ENCODE peak calls at places on chromosome 22, in six cellular contexts. W, R, G, Q, H and X are unnamed samples.
A peak's percentile ranks its signal among the peaks of the same experiment; 100 is the strongest.

GRCh38 chr22:42670921-42671709 is 21.9 kb upstream of the CYB5R3 start:
- DNase-seq in Q (no peak), H (peak; percentile 27), R (no peak), G (no peak), W (no peak), X (no peak)

GRCh38 chr22:20213833-20214708 is 54.0 kb downstream of the RTN4R start:
- DNase-seq in R (no peak), Q (no peak), W (no peak), G (no peak), H (no peak), X (no peak)

GRCh38 chr22:41619979-41620645 is 731 bp downstream of the DESI1 start:
- DNase-seq in G (peak; percentile 19), W (peak; percentile 91), Q (no peak), H (peak; percentile 41), R (peak; percentile 38), X (no peak)

GRCh38 chr22:25419247-25420113 is 145.0 kb upstream of the GRK3 start:
- DNase-seq in G (no peak), Q (peak; percentile 47), W (no peak), R (no peak), H (no peak), X (no peak)

GRCh38 chr22:41902016-41902415 is 12.9 kb downstream of the SHISA8 start:
- DNase-seq in R (no peak), Q (no peak), G (no peak), H (no peak), W (no peak), X (no peak)

GRCh38 chr22:43085658-43086606 is 3.3 kb downstream of the TTLL1 start:
- DNase-seq in G (peak; percentile 45), R (no peak), W (no peak), Q (no peak), H (peak; percentile 61), X (no peak)

GRCh38 chr22:43474161-43475101 is 62.6 kb downstream of the MPPED1 start:
- DNase-seq in H (no peak), W (no peak), R (no peak), G (no peak), Q (no peak), X (no peak)

GRCh38 chr22:45181766-45182165 is 18.0 kb downstream of the NUP50 start:
- DNase-seq in W (no peak), R (no peak), H (no peak), Q (no peak), G (no peak), X (no peak)

GRCh38 chr22:45328822-45329535 is 19.2 kb downstream of the FAM118A start:
- DNase-seq in G (no peak), R (no peak), H (no peak), Q (no peak), W (peak; percentile 91), X (no peak)

GRCh38 chr22:33909075-33909458 is 11.2 kb downstream of the LARGE1 start:
- DNase-seq in W (no peak), R (no peak), H (peak; percentile 41), G (no peak), Q (peak; percentile 84), X (no peak)

GRCh38 chr22:37231406-37232139 is 12.5 kb downstream of the RAC2 start:
- DNase-seq in Q (no peak), H (no peak), G (no peak), R (no peak), W (no peak), X (no peak)

GRCh38 chr22:48694296-48694883 is 1133.3 kb downstream of the BRD1 start:
- DNase-seq in H (no peak), G (no peak), W (no peak), R (no peak), Q (no peak), X (no peak)

GRCh38 chr22:36442506-36443197 is 38.8 kb downstream of the TXN2 start:
- DNase-seq in R (no peak), H (no peak), G (no peak), W (no peak), Q (no peak), X (no peak)

GRCh38 chr22:37048133-37048532 is 3.4 kb upstream of the KCTD17 start:
- DNase-seq in G (no peak), Q (peak; percentile 31), H (no peak), W (no peak), R (no peak), X (no peak)

GRCh38 chr22:46545041-46545796 is 7.8 kb upstream of the CELSR1 start:
- DNase-seq in Q (peak; percentile 18), H (no peak), W (no peak), G (no peak), R (no peak), X (no peak)

GRCh38 chr22:37484115-37485005 is 1.8 kb downstream of the MFNG start:
- DNase-seq in R (peak; percentile 21), W (peak; percentile 96), G (peak; percentile 72), H (peak; percentile 83), Q (no peak), X (no peak)

GRCh38 chr22:49153921-49154320 is 673.8 kb downstream of the BRD1 start:
- DNase-seq in G (no peak), H (no peak), W (peak; percentile 76), Q (no peak), R (no peak), X (no peak)

GRCh38 chr22:48943567-48944432 is 883.9 kb downstream of the BRD1 start:
- DNase-seq in H (no peak), G (no peak), Q (no peak), R (no peak), W (peak; percentile 74), X (no peak)

GRCh38 chr22:36405671-36406070 is 17.9 kb upstream of the MYH9 start:
- DNase-seq in H (no peak), G (no peak), W (no peak), Q (no peak), R (no peak), X (no peak)

GRCh38 chr22:46040471-46041465 is 63.8 kb upstream of the WNT7B start:
- DNase-seq in W (peak; percentile 81), R (no peak), Q (no peak), G (no peak), H (no peak), X (no peak)

GRCh38 chr22:50342651-50343540 is at the start of gene PPP6R2:
- DNase-seq in R (peak; percentile 76), H (peak; percentile 90), Q (peak; percentile 35), G (peak; percentile 80), W (peak; percentile 96), X (no peak)
- TF ChIP-seq POLR2A in R (peak; percentile 47), H (no peak), Q (peak; percentile 61), G (peak; percentile 29), W (no peak), X (peak; percentile 56)

GRCh38 chr22:31753634-31754471 is at the start of gene DEPDC5:
- DNase-seq in W (peak; percentile 99), H (peak; percentile 98), G (peak; percentile 89), R (peak; percentile 96), Q (peak; percentile 86), X (peak; percentile 74)

GRCh38 chr22:31752096-31752847 is 1.5 kb upstream of the DEPDC5 start:
- DNase-seq in R (no peak), Q (no peak), H (no peak), W (no peak), G (no peak), X (no peak)

GRCh38 chr22:31754813-31755212 is 994 bp downstream of the DEPDC5 start:
- DNase-seq in Q (no peak), G (no peak), H (no peak), W (no peak), R (no peak), X (no peak)

GRCh38 chr22:31750365-31751284 is 693 bp upstream of the PRR14L start:
- DNase-seq in W (no peak), Q (no peak), H (no peak), R (no peak), G (no peak), X (no peak)

DNA sequence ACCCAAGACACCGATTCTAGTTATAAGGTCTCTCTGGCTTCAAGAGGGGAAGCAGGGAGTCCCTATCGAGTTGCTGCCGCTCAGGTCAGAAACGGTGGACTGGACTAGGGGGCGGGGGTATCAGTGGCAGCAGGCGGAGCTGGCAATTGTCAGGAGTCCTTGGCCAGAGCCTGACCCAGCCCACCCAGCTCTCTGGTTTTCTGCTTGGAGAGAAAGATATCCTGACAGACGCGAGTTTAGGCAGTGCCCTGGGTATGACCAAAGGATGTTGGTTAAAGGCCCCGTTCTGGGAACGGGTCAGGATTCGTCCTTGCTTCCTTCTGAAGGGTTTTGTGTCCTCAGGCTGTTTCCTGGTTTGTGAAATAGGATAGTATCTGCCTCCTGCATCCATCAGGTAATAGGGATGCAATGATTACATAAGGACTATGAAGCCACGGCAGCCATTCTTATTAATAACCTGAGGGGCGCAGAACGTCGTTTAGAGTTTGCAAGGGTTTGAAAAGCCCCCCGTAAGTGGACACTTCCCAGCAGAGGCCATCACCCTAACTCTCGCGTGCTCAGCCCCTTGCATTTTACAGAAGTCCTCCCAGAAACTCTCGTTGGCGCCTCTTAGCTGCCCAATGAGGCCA is 700 bp upstream of the DEPDC5 start:
- DNase-seq in W (peak; percentile 87), Q (no peak), R (peak; percentile 6), H (peak; percentile 58), G (no peak), X (no peak)
- TF ChIP-seq POLR2A in W (no peak), Q (no peak), R (no peak), H (no peak), G (no peak), X (no peak)

GRCh38 chr22:38504731-38505594 is 1.1 kb downstream of the DDX17 start:
- DNase-seq in R (peak; percentile 33), W (peak; percentile 89), H (peak; percentile 62), Q (peak; percentile 48), G (peak; percentile 33), X (no peak)
- TF ChIP-seq POLR2A in R (peak; percentile 8), W (no peak), H (no peak), Q (no peak), G (peak; percentile 47), X (no peak)

DNA sequence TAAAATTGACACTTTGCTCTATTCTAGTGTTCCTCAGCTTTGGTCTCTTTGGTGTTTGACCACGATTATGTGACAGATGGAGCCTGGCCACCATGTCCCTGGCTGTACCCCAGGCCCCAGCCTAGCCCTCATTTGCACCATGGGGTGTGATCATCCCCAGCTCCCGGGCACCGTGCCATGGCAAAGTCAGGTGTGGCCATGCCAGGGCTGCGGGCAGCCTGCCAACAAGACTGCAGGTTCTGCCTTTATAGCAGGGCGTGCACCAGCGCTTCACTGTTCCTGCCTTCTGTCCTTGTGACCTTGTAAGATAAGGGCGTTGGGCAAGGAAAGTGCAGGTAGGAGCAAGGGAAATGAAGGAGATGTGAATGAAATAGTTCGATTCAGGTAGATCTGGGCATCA is 22.4 kb upstream of the APOBEC3A start:
- DNase-seq in R (peak; percentile 92), W (peak; percentile 95), Q (no peak), H (peak; percentile 90), G (no peak), X (no peak)
- TF ChIP-seq POLR2A in R (no peak), W (no peak), Q (no peak), H (no peak), G (no peak), X (no peak)

GRCh38 chr22:30591588-30592359 is at the start of gene PES1:
- DNase-seq in G (peak; percentile 91), H (peak; percentile 96), W (peak; percentile 98), Q (peak; percentile 99), R (peak; percentile 95), X (peak; percentile 83)
- TF ChIP-seq POLR2A in G (peak; percentile 77), H (no peak), W (no peak), Q (peak; percentile 74), R (peak; percentile 7), X (peak; percentile 26)

GRCh38 chr22:19120829-19121630 is 1.2 kb downstream of the DGCR2 start:
- DNase-seq in W (no peak), G (no peak), H (peak; percentile 44), Q (peak; percentile 33), R (peak; percentile 48), X (peak; percentile 82)
- TF ChIP-seq POLR2A in W (no peak), G (no peak), H (no peak), Q (no peak), R (peak; percentile 50), X (no peak)